ENCODE peak calls at places on chromosomes 5 and 9, in nine cellular contexts. M is kidney, F is uterus, Y is upper lobe of left lung, K is progenitor cell of endocrine pancreas, W is lower leg skin, D is stomach, G is natural killer cell, C is prostate gland. O is an unnamed sample.

GRCh38 chr9:134024393-134024792 is 888 bp upstream of the BRD3OS start:
- DNase-seq in M (peak; percentile 21), K (no peak), D (no peak), C (no peak), Y (no peak), W (no peak), G (no peak), F (no peak), O (no peak)

GRCh38 chr9:125739442-125739841 is 7.7 kb upstream of the PBX3 start:
- DNase-seq in Y (no peak), M (no peak), D (no peak), K (no peak), C (no peak), F (no peak), G (no peak), W (peak; percentile 18), O (no peak)

GRCh38 chr5:168683247-168683926 is 104.2 kb upstream of the PANK3 start:
- DNase-seq in C (no peak), W (no peak), K (no peak), D (no peak), Y (no peak), G (no peak), F (no peak), M (no peak), O (no peak)

GRCh38 chr5:174376726-174377373 is 331.3 kb downstream of the NSG2 start:
- DNase-seq in Y (no peak), C (no peak), K (no peak), D (no peak), F (no peak), G (no peak), W (no peak), M (no peak), O (no peak)

GRCh38 chr9:16515207-16515606 is 355.3 kb downstream of the BNC2 start:
- DNase-seq in C (no peak), F (peak; percentile 35), G (no peak), Y (no peak), M (no peak), D (no peak), K (no peak), W (no peak), O (no peak)

GRCh38 chr5:149072376-149072775 is 9.5 kb upstream of the SH3TC2 start:
- DNase-seq in M (no peak), D (no peak), Y (no peak), K (no peak), C (no peak), F (no peak), G (no peak), W (no peak), O (no peak)

GRCh38 chr9:32524558-32525461 is 1.2 kb downstream of the RIGI start:
- DNase-seq in D (peak; percentile 71), G (no peak), K (no peak), Y (no peak), W (no peak), C (peak; percentile 15), M (no peak), F (no peak), O (no peak)

GRCh38 chr9:93541005-93541404 is 35.4 kb upstream of the PHF2 start:
- DNase-seq in F (no peak), D (no peak), Y (no peak), G (no peak), W (no peak), C (no peak), K (no peak), M (no peak), O (no peak)

GRCh38 chr5:79853676-79854418 is 137.2 kb downstream of the MTX3 start:
- DNase-seq in W (peak; percentile 28), K (no peak), C (no peak), D (no peak), M (no peak), Y (no peak), F (no peak), G (no peak), O (no peak)
- TF ChIP-seq CTCF in W (no peak), K (no peak), C (no peak), D (no peak), M (no peak), Y (no peak), F (no peak), G (no peak), O (no peak)

DNA sequence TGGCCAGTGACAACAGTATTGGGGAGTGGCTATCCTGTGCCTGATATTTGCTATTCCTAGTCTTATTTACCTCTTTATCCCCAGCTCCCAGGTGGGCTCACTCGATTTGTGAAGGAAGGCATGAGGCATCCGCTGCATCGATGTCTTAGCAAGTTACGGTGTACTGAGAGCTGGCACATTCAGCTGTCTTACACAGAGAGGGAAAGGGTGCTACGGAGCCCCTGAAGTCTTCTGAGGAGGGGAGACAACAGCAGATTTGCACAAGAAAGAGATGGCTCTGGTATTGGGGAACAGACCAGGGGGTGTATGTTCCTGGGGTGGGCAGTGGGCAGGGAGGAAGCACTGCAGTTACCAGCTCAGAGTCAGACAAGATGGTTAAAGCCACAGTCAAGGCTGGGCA is 172.6 kb downstream of the FGF18 start:
- DNase-seq in C (no peak), D (no peak), Y (no peak), K (no peak), F (no peak), G (no peak), M (no peak), W (no peak), O (no peak)
- TF ChIP-seq CTCF in C (no peak), D (no peak), Y (no peak), K (no peak), F (no peak), G (no peak), M (no peak), W (no peak), O (no peak)

DNA sequence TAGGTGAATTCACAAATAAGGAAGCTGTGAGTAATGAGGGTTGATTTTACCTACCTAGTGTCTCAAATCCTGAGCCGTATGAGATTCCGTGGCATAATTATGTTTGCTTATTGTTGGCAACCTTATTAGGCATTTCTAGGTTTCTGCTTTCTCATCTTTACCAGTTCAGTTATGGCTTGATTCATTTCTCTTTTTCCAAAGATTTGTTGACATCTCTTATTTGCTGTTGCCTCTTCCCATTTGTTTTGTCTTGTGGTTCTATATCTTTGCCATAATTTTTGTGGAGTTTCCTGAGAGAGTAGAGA is 470 bp downstream of the IL31RA start:
- DNase-seq in C (no peak), M (no peak), G (no peak), K (no peak), W (no peak), Y (no peak), F (no peak), D (no peak), O (no peak)
- TF ChIP-seq CTCF in C (no peak), M (no peak), G (no peak), K (no peak), W (no peak), Y (no peak), F (no peak), D (no peak), O (no peak)

DNA sequence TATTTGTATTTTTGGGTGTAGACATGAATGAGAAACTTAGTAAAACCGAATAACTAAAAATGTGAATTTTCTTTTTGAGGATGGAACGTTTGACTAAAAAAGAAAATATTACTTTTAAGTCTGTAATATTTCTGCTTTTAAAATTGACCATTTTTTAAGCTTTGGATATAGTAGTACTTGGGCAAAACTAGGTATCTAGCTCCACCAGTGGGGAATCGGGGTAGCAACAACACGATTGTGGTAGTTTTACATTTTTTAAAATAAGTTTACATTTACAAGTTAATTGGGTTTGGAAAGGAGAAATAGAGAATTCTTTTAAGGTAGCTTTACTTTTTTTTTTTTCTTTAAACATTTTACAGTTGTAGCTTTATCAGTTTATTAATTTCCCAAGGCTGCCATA is 154.4 kb downstream of the MAN2A1 start:
- DNase-seq in K (no peak), D (no peak), M (no peak), F (no peak), W (no peak), G (no peak), Y (no peak), C (no peak), O (no peak)
- TF ChIP-seq CTCF in K (peak; percentile 33), D (no peak), M (peak; percentile 12), F (no peak), W (no peak), G (no peak), Y (no peak), C (no peak), O (no peak)

DNA sequence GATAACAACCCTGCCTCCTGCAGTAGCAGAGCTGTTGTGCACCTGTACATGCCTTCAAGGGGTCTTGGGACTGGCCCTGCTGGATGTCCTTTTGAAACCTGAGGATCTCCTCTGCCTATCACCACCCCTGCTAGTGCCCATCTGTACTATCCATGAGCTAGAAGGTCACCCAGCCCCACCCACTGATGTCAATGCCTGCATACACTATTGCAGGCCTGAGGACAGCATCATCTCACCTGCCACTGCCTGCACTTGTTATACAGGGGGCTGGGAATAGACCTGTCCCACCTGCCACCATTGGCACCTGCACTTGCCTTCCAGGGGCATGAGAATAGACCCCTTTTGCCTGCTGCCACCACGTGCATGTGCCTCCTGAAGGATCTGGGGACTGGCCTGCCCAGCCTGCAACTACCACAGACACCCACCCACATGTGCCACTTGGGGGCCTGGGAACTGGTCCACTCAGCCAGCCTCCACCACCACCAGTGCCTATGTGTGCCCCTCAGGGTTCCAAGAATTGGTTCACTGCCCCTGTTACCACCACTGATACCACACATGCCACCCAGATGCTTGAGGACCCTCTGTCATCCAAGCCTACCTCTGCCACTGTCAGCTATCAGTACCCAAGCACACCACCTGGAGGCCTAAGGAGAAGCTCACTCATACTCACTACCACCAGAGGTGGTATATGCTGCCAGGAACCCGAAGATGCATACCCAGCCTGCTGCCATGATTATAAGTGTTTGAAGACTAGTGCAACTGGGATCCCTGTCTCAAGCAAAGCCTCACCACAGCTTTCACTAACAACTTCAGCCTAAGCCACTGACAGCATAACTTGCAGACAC is 159.7 kb downstream of the SGCD start:
- DNase-seq in M (no peak), K (no peak), C (no peak), W (no peak), D (no peak), Y (no peak), G (no peak), F (no peak), O (no peak)
- TF ChIP-seq CTCF in M (no peak), K (no peak), C (no peak), W (no peak), D (no peak), Y (no peak), G (no peak), F (no peak), O (no peak)

GRCh38 chr5:132736853-132737833 is at the start of gene KIF3A:
- DNase-seq in Y (peak; percentile 99), M (peak; percentile 98), G (peak; percentile 96), C (peak; percentile 90), W (peak; percentile 99), D (peak; percentile 98), K (peak; percentile 91), F (peak; percentile 95), O (peak; percentile 83)
- TF ChIP-seq CTCF in Y (peak; percentile 28), M (no peak), G (no peak), C (peak; percentile 52), W (no peak), D (peak; percentile 17), K (peak; percentile 18), F (no peak), O (no peak)

GRCh38 chr5:123557907-123558306 is 45.9 kb downstream of the CSNK1G3 start:
- DNase-seq in W (no peak), M (no peak), C (no peak), K (no peak), F (no peak), D (no peak), G (no peak), Y (no peak), O (no peak)
- TF ChIP-seq CTCF in W (no peak), M (no peak), C (no peak), K (no peak), F (no peak), D (no peak), G (no peak), Y (no peak), O (no peak)

GRCh38 chr5:150613991-150614650 is 26.3 kb upstream of the SYNPO start:
- DNase-seq in C (no peak), Y (no peak), D (no peak), W (no peak), F (no peak), M (no peak), K (no peak), G (no peak), O (no peak)
- TF ChIP-seq CTCF in C (no peak), Y (no peak), D (no peak), W (no peak), F (no peak), M (peak; percentile 15), K (peak; percentile 35), G (no peak), O (no peak)